ENCODE peak calls at places on chromosomes 4 and X, in eight cellular contexts. U is RWPE1; S is activated CD4-positive, alpha-beta memory T cell treated with anti-CD3 and anti-CD28 coated beads for 36 hours; Z is tibial nerve; L is Calu3; Y is NCI-H1092; W is Daoy; F is hepatocyte. D is an unnamed sample.

GRCh38 chr4:1029957-1030520 is 18.6 kb downstream of the FGFRL1 start:
- DNase-seq in U (no peak), S (no peak), Z (no peak), L (no peak), Y (no peak), W (peak), F (no peak), D (no peak)

GRCh38 chrX:55452825-55453124 is 848 bp downstream of the MAGEH1 start:
- DNase-seq in U (no peak), S (peak), Z (no peak), L (no peak), Y (no peak), W (peak), F (no peak), D (no peak)

GRCh38 chr4:25075129-25075528 is 44.4 kb upstream of the LGI2 start:
- DNase-seq in U (no peak), S (no peak), Z (no peak), L (no peak), Y (no peak), W (no peak), F (no peak), D (no peak)

GRCh38 chr4:3777033-3777390 is 10.8 kb downstream of the ADRA2C start:
- DNase-seq in U (no peak), S (no peak), Z (no peak), L (no peak), Y (no peak), W (no peak), F (no peak), D (no peak)

GRCh38 chr4:1448589-1449420 is 42.6 kb upstream of the NKX1-1 start:
- DNase-seq in U (no peak), S (no peak), Z (no peak), L (no peak), Y (no peak), W (no peak), F (peak), D (no peak)

GRCh38 chrX:12877386-12877785 is 10.5 kb downstream of the TLR7 start:
- DNase-seq in U (no peak), S (no peak), Z (no peak), L (no peak), Y (no peak), W (no peak), F (no peak), D (no peak)

GRCh38 chr4:80138556-80139538 is 58.5 kb upstream of the PRDM8 start:
- DNase-seq in U (no peak), S (peak), Z (no peak), L (no peak), Y (no peak), W (peak), F (no peak), D (peak)

GRCh38 chr4:39555472-39555871 is 28.2 kb upstream of the UGDH start:
- DNase-seq in U (no peak), S (no peak), Z (no peak), L (no peak), Y (no peak), W (no peak), F (no peak), D (no peak)

GRCh38 chr4:54484361-54484760 is 173.4 kb upstream of the KIT start:
- DNase-seq in U (peak), S (no peak), Z (no peak), L (no peak), Y (no peak), W (no peak), F (no peak), D (no peak)

GRCh38 chr4:54016504-54016903 is 47.9 kb downstream of the CHIC2 start:
- DNase-seq in U (no peak), S (no peak), Z (no peak), L (no peak), Y (peak), W (no peak), F (no peak), D (no peak)

GRCh38 chrX:141733371-141733770 is 34.8 kb upstream of the SPANXD start:
- DNase-seq in U (no peak), S (no peak), Z (no peak), L (no peak), Y (no peak), W (no peak), F (no peak), D (peak)

GRCh38 chr4:20311863-20312262 is 60.2 kb downstream of the SLIT2 start:
- DNase-seq in U (no peak), S (no peak), Z (no peak), L (no peak), Y (no peak), W (no peak), F (no peak), D (no peak)

GRCh38 chr4:30725562-30725961 is 5.4 kb downstream of the PCDH7 start:
- DNase-seq in U (no peak), S (no peak), Z (no peak), L (no peak), Y (no peak), W (no peak), F (no peak), D (no peak)